ENCODE peak calls at places on chromosomes 3 and 15, in seven cellular contexts. C is IMR-90, V is mesenchymal stem cell, E is H9, N is mesendoderm, H is H1, T is trophoblast cell. J is an unnamed sample.
A peak's percentile ranks its signal among the peaks of the same experiment; 100 is the strongest.

GRCh38 chr15:97082835-97083234 is 752.3 kb downstream of the NR2F2 start:
- DNase-seq in C (no peak), V (no peak), E (no peak), N (no peak), H (no peak), T (no peak), J (peak; percentile 8)

GRCh38 chr15:99427210-99427609 is 138.6 kb upstream of the MEF2A start:
- DNase-seq in C (no peak), V (no peak), E (no peak), N (no peak), H (no peak), T (no peak), J (no peak)

GRCh38 chr15:99566157-99566900 is 545 bp downstream of the MEF2A start:
- DNase-seq in C (no peak), V (peak; percentile 17), E (peak; percentile 40), N (peak; percentile 26), H (peak; percentile 67), T (no peak), J (no peak)

GRCh38 chr15:62135532-62136134 is 29.5 kb downstream of the C2CD4B start:
- DNase-seq in C (peak; percentile 21), V (no peak), E (no peak), N (no peak), H (no peak), T (no peak), J (no peak)

GRCh38 chr15:71219646-71220045 is 104.4 kb downstream of the THSD4 start:
- DNase-seq in C (peak; percentile 94), V (peak; percentile 94), E (no peak), N (no peak), H (no peak), T (no peak), J (no peak)

GRCh38 chr3:195100903-195101591 is 169.9 kb downstream of the XXYLT1 start:
- DNase-seq in C (peak; percentile 55), V (peak; percentile 74), E (no peak), N (peak; percentile 34), H (no peak), T (peak; percentile 32), J (no peak)

GRCh38 chr3:196611761-196612483 is 27.6 kb upstream of the NRROS start:
- DNase-seq in C (no peak), V (no peak), E (no peak), N (peak; percentile 73), H (no peak), T (no peak), J (no peak)

GRCh38 chr15:57495037-57495436 is 96.7 kb upstream of the MYZAP start:
- DNase-seq in C (no peak), V (no peak), E (no peak), N (peak; percentile 78), H (peak; percentile 1), T (no peak), J (no peak)

GRCh38 chr3:194279106-194279505 is 72.0 kb downstream of the CPN2 start:
- DNase-seq in C (no peak), V (no peak), E (peak; percentile 12), N (no peak), H (no peak), T (no peak), J (no peak)

GRCh38 chr3:99781761-99782160 is 35.9 kb upstream of the CMSS1 start:
- DNase-seq in C (peak; percentile 55), V (no peak), E (no peak), N (no peak), H (no peak), T (no peak), J (no peak)

GRCh38 chr15:68347392-68347791 is 69.8 kb downstream of the FEM1B start:
- DNase-seq in C (peak; percentile 90), V (peak; percentile 96), E (no peak), N (no peak), H (no peak), T (no peak), J (no peak)

GRCh38 chr3:135034291-135034768 is 239.3 kb downstream of the EPHB1 start:
- DNase-seq in C (no peak), V (no peak), E (no peak), N (no peak), H (peak; percentile 37), T (no peak), J (no peak)

GRCh38 chr3:57130426-57131209 is 34.5 kb downstream of the IL17RD start:
- DNase-seq in C (no peak), V (peak; percentile 22), E (peak; percentile 100), N (peak; percentile 100), H (peak; percentile 94), T (no peak), J (peak; percentile 92)

GRCh38 chr15:70505411-70505919 is 257.9 kb downstream of the UACA start:
- DNase-seq in C (peak; percentile 87), V (peak; percentile 88), E (no peak), N (peak; percentile 62), H (no peak), T (peak; percentile 74), J (no peak)

GRCh38 chr15:98813956-98814355 is 165.6 kb downstream of the IGF1R start:
- DNase-seq in C (peak; percentile 33), V (no peak), E (no peak), N (no peak), H (no peak), T (no peak), J (no peak)

GRCh38 chr3:51819151-51819550 is 40.1 kb upstream of the IQCF6 start:
- DNase-seq in C (no peak), V (no peak), E (no peak), N (no peak), H (no peak), T (no peak), J (no peak)

GRCh38 chr3:153749070-153749610 is 372.1 kb upstream of the ARHGEF26 start:
- DNase-seq in C (no peak), V (no peak), E (no peak), N (no peak), H (no peak), T (no peak), J (no peak)

GRCh38 chr3:154384504-154384903 is 45.5 kb downstream of the GPR149 start:
- DNase-seq in C (no peak), V (no peak), E (no peak), N (no peak), H (no peak), T (no peak), J (no peak)

GRCh38 chr15:58228708-58229107 is 90.5 kb downstream of the AQP9 start:
- DNase-seq in C (peak; percentile 90), V (peak; percentile 90), E (no peak), N (peak; percentile 50), H (no peak), T (no peak), J (no peak)

GRCh38 chr15:74787251-74788041 is 5.6 kb downstream of the CSK start:
- DNase-seq in C (peak; percentile 71), V (peak; percentile 83), E (peak; percentile 89), N (peak; percentile 93), H (peak; percentile 71), T (no peak), J (no peak)

DNA sequence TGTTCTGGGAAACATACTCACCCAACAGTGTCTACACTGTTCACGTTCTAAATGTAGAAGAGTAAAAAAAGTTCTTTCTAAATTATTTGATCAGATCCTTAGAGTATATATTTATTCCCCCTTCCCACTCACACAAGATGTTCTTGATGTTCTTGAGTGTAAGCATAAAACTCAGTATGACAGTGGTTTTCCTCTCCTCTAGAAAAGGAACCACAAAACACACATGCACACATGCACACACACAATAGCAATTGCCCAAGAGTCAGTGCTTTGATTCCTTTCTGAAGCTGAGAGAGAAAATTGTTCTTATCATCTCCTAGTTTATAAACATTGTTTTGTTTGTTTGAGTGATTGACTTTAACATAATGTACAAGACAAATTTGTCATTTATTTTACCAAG is 123.2 kb upstream of the PHLDB2 start:
- DNase-seq in C (no peak), V (peak; percentile 32), E (no peak), N (no peak), H (no peak), T (no peak), J (no peak)
- H2BK120ac ChIP-seq in C (peak overlapping the region; percentile 33), V (no peak overlapping the region), E (no peak overlapping the region), N (no peak overlapping the region), H (no peak overlapping the region), T (no peak overlapping the region), J (no peak overlapping the region)

DNA sequence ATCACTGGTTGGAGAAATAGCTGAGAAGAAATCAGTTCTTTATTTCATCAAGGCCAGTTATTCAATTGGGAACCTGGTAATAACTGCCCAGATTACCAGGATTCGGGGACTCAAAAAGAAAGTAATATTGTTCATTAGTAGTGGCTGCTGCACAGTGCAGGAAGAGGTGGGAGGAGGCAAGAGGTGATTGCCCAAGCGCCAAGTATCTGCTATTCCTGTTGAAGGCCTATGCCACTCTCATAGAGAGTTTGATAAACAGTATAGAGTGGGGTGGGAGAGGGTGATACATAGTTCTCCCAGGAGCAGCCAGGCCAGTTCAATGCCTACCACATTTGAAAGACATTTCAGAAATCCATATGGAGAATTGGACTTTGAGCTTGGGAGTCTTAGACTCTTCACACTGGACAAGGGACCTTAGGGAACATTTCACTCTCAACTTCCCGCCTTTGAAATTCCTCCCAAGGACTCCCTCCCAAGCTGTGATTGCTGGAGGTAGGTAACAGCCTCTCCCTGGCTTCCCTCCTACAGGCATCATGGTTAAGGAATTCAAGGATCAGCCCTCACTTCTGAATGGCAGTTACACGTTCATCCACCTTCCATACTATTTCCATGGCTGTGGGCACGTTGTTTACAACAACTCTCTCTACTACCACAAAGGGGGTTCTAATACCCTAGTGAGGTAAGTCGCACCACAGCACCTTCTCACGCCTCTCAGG is 59.8 kb downstream of the GLDN start:
- DNase-seq in C (no peak), V (no peak), E (peak; percentile 10), N (peak; percentile 71), H (no peak), T (no peak), J (no peak)
- H2BK120ac ChIP-seq in C (no peak overlapping the region), V (no peak overlapping the region), E (no peak overlapping the region), N (no peak overlapping the region), H (no peak overlapping the region), T (no peak overlapping the region), J (no peak overlapping the region)

DNA sequence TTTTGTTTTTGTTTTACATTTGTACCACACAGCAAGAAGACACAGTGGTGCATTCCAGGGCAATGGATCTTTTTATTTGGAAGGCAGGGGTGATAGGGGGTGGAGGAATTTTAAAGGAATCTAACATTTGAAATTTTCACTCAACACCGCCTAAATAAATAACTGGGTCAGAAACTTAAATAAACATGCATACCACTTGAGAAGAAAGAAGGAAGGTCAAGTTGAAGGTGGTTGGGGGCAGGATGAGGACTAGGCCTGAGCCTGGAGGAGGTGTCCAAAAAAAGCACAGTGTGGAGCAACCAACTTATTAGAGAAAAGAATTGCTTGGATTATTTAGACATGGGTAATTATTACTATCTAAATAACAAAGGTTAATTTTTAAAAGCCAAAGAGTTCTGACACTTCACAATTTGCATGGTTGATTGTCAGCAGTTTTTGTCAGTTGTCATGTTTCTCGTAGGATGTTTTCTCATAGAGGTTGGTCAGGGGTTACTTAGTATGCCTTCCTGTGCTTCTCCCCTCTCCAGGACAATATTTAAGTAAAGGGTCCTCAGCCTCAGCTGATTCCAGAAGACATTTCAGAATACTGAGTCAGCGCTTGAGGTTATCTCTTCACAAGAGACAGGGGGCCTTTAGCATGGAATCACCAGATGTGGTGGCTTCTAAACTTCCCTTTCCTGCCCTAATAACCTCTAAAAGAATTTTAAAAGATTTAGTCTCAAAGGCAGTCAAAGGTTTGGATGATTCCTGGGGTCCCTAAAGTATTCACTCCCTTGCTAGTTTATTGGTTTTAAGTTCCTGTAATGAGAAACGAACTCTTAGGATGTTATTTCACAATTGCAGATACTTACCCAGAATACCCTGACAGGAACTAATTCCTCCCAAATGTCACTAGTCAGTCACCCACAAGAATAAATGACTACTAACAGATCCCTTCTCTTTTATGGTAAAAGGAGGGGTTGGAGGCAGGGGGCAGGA is 173.8 kb upstream of the SLC2A2 start:
- DNase-seq in C (no peak), V (peak; percentile 47), E (no peak), N (peak; percentile 63), H (no peak), T (no peak), J (no peak)
- H2BK120ac ChIP-seq in C (no peak overlapping the region), V (no peak overlapping the region), E (no peak overlapping the region), N (no peak overlapping the region), H (no peak overlapping the region), T (no peak overlapping the region), J (no peak overlapping the region)

GRCh38 chr3:179398574-179399249 is 51.2 kb downstream of the MFN1 start:
- DNase-seq in C (peak; percentile 71), V (no peak), E (no peak), N (no peak), H (no peak), T (no peak), J (no peak)
- H2BK120ac ChIP-seq in C (no peak overlapping the region), V (no peak overlapping the region), E (no peak overlapping the region), N (no peak overlapping the region), H (no peak overlapping the region), T (no peak overlapping the region), J (no peak overlapping the region)